ENCODE peak calls at places on chromosomes 16 and 17, in ten cellular contexts. E is keratinocyte; T is testis; V is GM23338; G is body of pancreas; O is CD8-positive, alpha-beta T cell; Q is fibroblast of villous mesenchyme; R is AG10803; A is cardiac fibroblast; Z is colonic mucosa. M is an unnamed sample.

GRCh38 chr17:75927286-75927922 is 13.4 kb downstream of the FBF1 start:
- DNase-seq in V (peak), G (no peak), R (peak), T (no peak), Z (peak), O (no peak), A (no peak), E (no peak), Q (peak), M (no peak)

GRCh38 chr16:68230956-68231355 is 5.0 kb downstream of the ESRP2 start:
- DNase-seq in R (no peak), V (no peak), T (no peak), E (no peak), G (no peak), Q (no peak), Z (no peak), O (no peak), A (no peak), M (no peak)

GRCh38 chr16:11079657-11080187 is 135.4 kb downstream of the CLEC16A start:
- DNase-seq in Z (no peak), Q (peak), R (peak), T (no peak), V (no peak), A (peak), E (no peak), G (no peak), O (no peak), M (peak)

GRCh38 chr17:68390888-68391545 is 66.3 kb downstream of the WIPI1 start:
- DNase-seq in O (no peak), E (no peak), G (no peak), A (no peak), R (peak), Q (no peak), V (no peak), T (peak), Z (no peak), M (no peak)

GRCh38 chr16:86090461-86091170 is 191.7 kb downstream of the IRF8 start:
- DNase-seq in A (no peak), E (no peak), O (no peak), Z (no peak), T (no peak), Q (no peak), R (no peak), G (no peak), V (no peak), M (no peak)

GRCh38 chr16:35208001-35208935 is 1748.9 kb downstream of the TP53TG3F start:
- DNase-seq in V (no peak), Z (no peak), G (no peak), E (no peak), Q (no peak), T (no peak), R (no peak), A (no peak), O (no peak), M (no peak)

GRCh38 chr16:75139498-75139897 is 8.8 kb upstream of the ZFP1 start:
- DNase-seq in A (no peak), Q (no peak), O (no peak), G (no peak), Z (peak), E (no peak), R (no peak), T (no peak), V (no peak), M (no peak)

GRCh38 chr16:13999071-13999894 is 71.8 kb upstream of the MRTFB start:
- DNase-seq in T (no peak), Z (no peak), A (no peak), G (no peak), E (no peak), O (no peak), R (no peak), Q (no peak), V (no peak), M (no peak)

GRCh38 chr17:5772720-5773119 is 188.4 kb upstream of the NLRP1 start:
- DNase-seq in Z (no peak), T (no peak), E (no peak), R (no peak), A (peak), O (no peak), V (no peak), G (no peak), Q (no peak), M (no peak)

GRCh38 chr17:49587366-49588073 is 11.8 kb downstream of the NXPH3 start:
- DNase-seq in O (no peak), R (no peak), E (no peak), Q (no peak), G (no peak), Z (no peak), T (no peak), V (no peak), A (no peak), M (no peak)

GRCh38 chr17:32350662-32351418 is 883 bp downstream of the ZNF207 start:
- DNase-seq in T (peak), Q (peak), O (peak), E (no peak), Z (peak), R (peak), G (peak), A (peak), V (peak), M (no peak)

GRCh38 chr17:57577751-57578607 is 167.1 kb downstream of the CCDC182 start:
- DNase-seq in G (no peak), A (peak), O (no peak), Z (peak), Q (peak), E (no peak), V (no peak), T (peak), R (peak), M (no peak)

GRCh38 chr17:7897090-7897489 is 8.5 kb downstream of the CHD3 start:
- DNase-seq in T (no peak), Z (no peak), G (peak), V (no peak), O (no peak), E (no peak), R (no peak), Q (no peak), A (no peak), M (no peak)

GRCh38 chr17:61490540-61490975 is 38.3 kb downstream of the TBX4 start:
- DNase-seq in E (no peak), R (peak), G (no peak), V (no peak), Z (no peak), T (no peak), A (peak), O (no peak), Q (peak), M (no peak)

GRCh38 chr16:12419987-12420386 is 383.7 kb downstream of the CPPED1 start:
- DNase-seq in A (no peak), R (no peak), Q (no peak), E (no peak), V (no peak), Z (no peak), T (no peak), G (no peak), O (no peak), M (no peak)

GRCh38 chr17:68011199-68011665 is 15.0 kb upstream of the C17orf58 start:
- DNase-seq in A (peak), E (no peak), R (no peak), T (peak), Z (peak), G (peak), Q (peak), O (peak), V (peak), M (no peak)

GRCh38 chr17:82372591-82373452 is 1.3 kb downstream of the UTS2R start:
- DNase-seq in T (no peak), E (no peak), Q (no peak), Z (no peak), A (no peak), R (no peak), O (no peak), G (peak), V (no peak), M (no peak)

GRCh38 chr17:8014558-8014850 is 12.1 kb downstream of the GUCY2D start:
- DNase-seq in Q (no peak), E (no peak), R (no peak), G (no peak), T (no peak), V (no peak), Z (no peak), A (no peak), O (no peak), M (no peak)

DNA sequence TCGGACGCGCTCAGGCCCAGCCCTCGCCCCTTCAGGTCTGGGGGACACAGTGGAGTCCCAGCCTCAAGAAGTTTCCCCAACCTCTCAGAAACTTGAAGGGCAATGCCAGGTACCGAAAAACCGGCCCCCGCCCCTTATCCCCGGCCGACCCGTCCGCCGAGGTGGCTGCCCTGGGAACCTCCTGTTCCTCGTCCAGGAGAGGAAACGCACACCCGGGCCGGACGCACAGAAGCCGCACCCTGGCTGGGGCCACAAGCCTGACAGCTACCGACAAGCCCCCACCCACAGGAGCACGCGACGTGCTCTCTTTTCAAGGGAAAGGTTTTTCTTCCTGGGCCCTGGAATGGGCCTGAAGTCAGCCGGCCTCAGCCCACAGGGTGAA is 37.2 kb downstream of the CBFA2T3 start:
- DNase-seq in Q (no peak), G (no peak), A (no peak), Z (no peak), R (no peak), V (peak), T (no peak), E (no peak), O (no peak), M (no peak)
- H3K4me3 ChIP-seq in Q (no peak), G (peak), A (no peak), Z (peak), R (no peak), V (peak), T (peak), E (no peak), O (no peak), M (no peak)

GRCh38 chr17:27985306-27985705 is 57.2 kb upstream of the NLK start:
- DNase-seq in R (no peak), A (peak), E (no peak), T (no peak), O (no peak), Q (peak), G (no peak), V (no peak), Z (no peak), M (no peak)
- TF ChIP-seq CTCF in R (no peak), A (no peak), E (no peak), T (no peak), O (no peak), Q (no peak), G (no peak), V (no peak), Z (no peak), M (no peak)

GRCh38 chr17:55635253-55635766 is 87.4 kb downstream of the TMEM100 start:
- DNase-seq in E (no peak), O (no peak), T (no peak), R (no peak), G (no peak), A (peak), Z (no peak), Q (peak), V (no peak), M (no peak)
- H3K4me3 ChIP-seq in E (no peak), O (no peak), T (no peak), R (no peak), G (no peak), A (no peak), Z (no peak), Q (peak), V (no peak), M (no peak)

DNA sequence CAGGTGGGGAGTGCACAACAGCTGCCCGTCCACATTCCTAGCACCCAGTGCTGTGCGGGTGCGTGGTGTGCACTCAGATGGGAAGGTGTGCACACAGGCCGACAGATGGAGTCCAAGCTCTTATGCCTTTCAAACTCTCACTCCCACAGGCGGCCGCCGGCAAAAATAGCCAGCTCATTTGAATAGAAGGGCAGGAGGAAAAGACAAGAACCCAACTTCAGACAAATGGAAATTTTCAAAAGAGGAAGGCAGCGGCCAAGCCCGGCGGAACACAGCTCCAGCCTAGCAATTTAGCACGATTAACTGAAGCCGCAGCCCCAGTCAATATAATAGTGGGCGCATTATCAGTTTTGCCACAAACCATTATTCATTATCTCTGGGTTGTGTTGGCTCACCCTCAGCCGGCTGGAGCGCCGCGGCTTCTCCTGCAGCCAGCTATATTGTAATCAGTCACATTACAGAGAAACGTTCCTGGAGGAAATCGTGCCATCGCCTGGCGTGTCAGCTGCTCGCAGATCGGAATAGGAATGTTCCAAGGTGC is 103.9 kb upstream of the SEC14L1 start:
- DNase-seq in T (peak), Q (no peak), G (no peak), O (no peak), E (no peak), R (no peak), V (no peak), Z (no peak), A (peak), M (no peak)
- TF ChIP-seq CTCF in T (no peak), Q (no peak), G (no peak), O (no peak), E (peak), R (no peak), V (no peak), Z (no peak), A (no peak), M (no peak)

GRCh38 chr16:80816372-80816771 is 12.0 kb upstream of the CDYL2 start:
- DNase-seq in R (no peak), G (no peak), Z (no peak), V (peak), T (no peak), A (no peak), Q (no peak), O (no peak), E (no peak), M (no peak)
- H3K4me3 ChIP-seq in R (no peak), G (no peak), Z (no peak), V (no peak), T (no peak), A (no peak), Q (no peak), O (no peak), E (no peak), M (no peak)

GRCh38 chr17:46266656-46267544 is 28.0 kb upstream of the LRRC37A start:
- DNase-seq in A (peak), Z (peak), Q (peak), T (peak), V (peak), O (peak), E (no peak), G (peak), R (peak), M (no peak)
- TF ChIP-seq CTCF in A (no peak), Z (no peak), Q (no peak), T (no peak), V (no peak), O (no peak), E (no peak), G (no peak), R (peak), M (peak)